ENCODE peak calls at places on chromosomes 1 and 21, in five cellular contexts. E, W, L, D and C are unnamed samples.
A peak's percentile ranks its signal among the peaks of the same experiment; 100 is the strongest.

GRCh38 chr1:67834246-67834877 is 1.1 kb upstream of the GNG12 start:
- DNase-seq in D (no peak), L (no peak), E (no peak), W (no peak), C (no peak)

GRCh38 chr1:174998569-174999215 is 1.1 kb upstream of the CACYBP start:
- DNase-seq in L (peak; percentile 72), W (no peak), D (peak; percentile 47), E (peak; percentile 54), C (peak; percentile 46)

GRCh38 chr1:116488052-116488451 is 82.8 kb downstream of the CD58 start:
- DNase-seq in D (no peak), E (no peak), W (no peak), L (no peak), C (no peak)

GRCh38 chr1:100377590-100378361 is 25.5 kb downstream of the CDC14A start:
- DNase-seq in L (no peak), W (no peak), E (peak; percentile 26), D (no peak), C (no peak)

GRCh38 chr1:88685239-88685604 is 1.1 kb downstream of the PKN2 start:
- DNase-seq in W (no peak), L (no peak), D (no peak), E (no peak), C (peak; percentile 8)

GRCh38 chr1:2966940-2967725 is 54.1 kb upstream of the ACTRT2 start:
- DNase-seq in L (no peak), E (no peak), D (no peak), W (no peak), C (no peak)

GRCh38 chr1:225713281-225713680 is 60.4 kb upstream of the ENAH start:
- DNase-seq in D (no peak), E (no peak), W (no peak), L (peak; percentile 18), C (no peak)

GRCh38 chr1:231072054-231072453 is 32.0 kb upstream of the FAM89A start:
- DNase-seq in D (no peak), L (no peak), W (no peak), E (no peak), C (no peak)

GRCh38 chr1:205473966-205474365 is 18.1 kb upstream of the BLACAT1 start:
- DNase-seq in E (no peak), W (no peak), L (no peak), D (no peak), C (no peak)

GRCh38 chr1:99573431-99574217 is 72.3 kb upstream of the PALMD start:
- DNase-seq in W (no peak), E (no peak), L (no peak), D (no peak), C (no peak)

GRCh38 chr1:159889202-159889601 is 10.8 kb downstream of the CFAP45 start:
- DNase-seq in E (no peak), D (no peak), W (no peak), L (no peak), C (no peak)

GRCh38 chr21:42570841-42571387 is 57.3 kb downstream of the SLC37A1 start:
- DNase-seq in W (no peak), L (no peak), D (no peak), E (no peak), C (no peak)

GRCh38 chr21:27060190-27060589 is 93.3 kb upstream of the ADAMTS5 start:
- DNase-seq in L (no peak), W (no peak), D (no peak), E (no peak), C (no peak)

GRCh38 chr1:244813327-244813726 is 22.1 kb upstream of the COX20 start:
- DNase-seq in W (no peak), E (no peak), L (no peak), D (no peak), C (no peak)

GRCh38 chr1:93614550-93615200 is 67.0 kb downstream of the BCAR3 start:
- DNase-seq in E (no peak), L (peak; percentile 45), W (no peak), D (no peak), C (no peak)

GRCh38 chr1:243420369-243420768 is 164.5 kb downstream of the SDCCAG8 start:
- DNase-seq in E (no peak), W (no peak), D (no peak), L (no peak), C (no peak)

GRCh38 chr1:154422521-154422920 is 17.4 kb downstream of the IL6R start:
- DNase-seq in L (no peak), E (no peak), D (no peak), W (no peak), C (no peak)

GRCh38 chr1:212097360-212097759 is 61.8 kb downstream of the DTL start:
- DNase-seq in E (no peak), W (no peak), L (no peak), D (no peak), C (no peak)

GRCh38 chr1:11484321-11484655 is 5.3 kb downstream of the DISP3 start:
- DNase-seq in W (no peak), E (no peak), D (no peak), L (no peak), C (no peak)

GRCh38 chr21:42063206-42063577 is 7.9 kb upstream of the UMODL1 start:
- DNase-seq in D (no peak), L (no peak), W (no peak), E (peak; percentile 36), C (no peak)

GRCh38 chr1:78279051-78279450 is 211.7 kb upstream of the PTGFR start:
- DNase-seq in L (no peak), D (no peak), W (no peak), E (no peak), C (no peak)

GRCh38 chr1:231407537-231408396 is 14.3 kb downstream of the EGLN1 start:
- DNase-seq in W (no peak), L (no peak), D (no peak), E (no peak), C (no peak)

GRCh38 chr1:11426617-11427016 is 52.3 kb upstream of the DISP3 start:
- DNase-seq in L (no peak), W (no peak), D (no peak), E (no peak), C (no peak)

GRCh38 chr1:15258828-15259588 is 12.0 kb downstream of the FHAD1 start:
- DNase-seq in E (no peak), L (no peak), D (no peak), W (peak; percentile 20), C (no peak)

GRCh38 chr1:206892351-206892984 is 4.8 kb upstream of the IL24 start:
- DNase-seq in D (no peak), E (no peak), L (no peak), W (no peak), C (no peak)

GRCh38 chr1:172870901-172871606 is 179.7 kb downstream of the TNFSF18 start:
- DNase-seq in W (no peak), D (no peak), L (no peak), E (no peak), C (no peak)

GRCh38 chr1:8281843-8282509 is 35.9 kb upstream of the SLC45A1 start:
- DNase-seq in E (no peak), D (no peak), W (no peak), L (peak; percentile 51), C (no peak)

GRCh38 chr1:231612393-231613089 is 14.0 kb upstream of the DISC1 start:
- DNase-seq in D (no peak), W (no peak), L (no peak), E (peak; percentile 49), C (no peak)

GRCh38 chr1:89657886-89658285 is 25.0 kb downstream of the LRRC8C start:
- DNase-seq in W (no peak), L (no peak), D (no peak), E (peak; percentile 76), C (no peak)

GRCh38 chr1:99956755-99957154 is 13.0 kb upstream of the SLC35A3 start:
- DNase-seq in W (no peak), L (peak; percentile 29), E (no peak), D (no peak), C (no peak)

GRCh38 chr1:100308777-100309176 is 42.8 kb downstream of the RTCA start:
- DNase-seq in E (no peak), L (no peak), W (no peak), D (no peak), C (no peak)

GRCh38 chr21:37346841-37347430 is 19.6 kb upstream of the DYRK1A start:
- DNase-seq in W (no peak), D (no peak), L (no peak), E (no peak), C (no peak)

GRCh38 chr1:165896277-165896676 is 68.9 kb downstream of the UCK2 start:
- DNase-seq in E (no peak), W (no peak), L (no peak), D (no peak), C (no peak)

GRCh38 chr1:226602186-226603029 is 53.8 kb downstream of the STUM start:
- DNase-seq in E (no peak), D (no peak), L (no peak), W (no peak), C (no peak)

GRCh38 chr1:9869831-9870251 is 40.2 kb downstream of the CTNNBIP1 start:
- DNase-seq in L (no peak), E (no peak), D (no peak), W (no peak), C (no peak)

GRCh38 chr21:15343066-15343465 is 278.3 kb upstream of the NRIP1 start:
- DNase-seq in L (no peak), W (no peak), D (no peak), E (no peak), C (no peak)
- TF ChIP-seq SUZ12 in L (no peak), W (no peak), D (no peak), E (no peak), C (no peak)

DNA sequence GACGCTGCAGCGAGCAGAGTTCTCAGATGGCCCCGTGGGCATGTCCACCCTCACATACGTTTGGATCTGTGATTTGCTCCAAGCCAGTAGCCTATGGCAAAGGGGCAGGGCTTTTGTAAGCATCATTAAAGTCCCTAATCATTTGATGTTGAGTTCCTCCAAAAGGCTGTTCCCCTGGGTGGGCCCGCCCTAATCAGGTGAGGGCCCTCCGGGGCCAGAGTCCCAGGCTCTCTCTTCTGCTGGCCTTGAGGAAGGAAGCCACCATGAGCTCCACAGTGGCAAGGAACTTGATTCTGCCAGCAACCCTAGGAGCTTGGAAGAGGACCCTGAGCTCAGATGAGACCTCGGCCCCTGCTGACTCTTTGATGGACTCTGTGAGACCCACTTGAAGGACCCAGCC is 25.4 kb upstream of the AJAP1 start:
- DNase-seq in D (no peak), E (no peak), L (no peak), W (no peak), C (no peak)
- TF ChIP-seq SUZ12 in D (no peak), E (no peak), L (no peak), W (no peak), C (no peak)

DNA sequence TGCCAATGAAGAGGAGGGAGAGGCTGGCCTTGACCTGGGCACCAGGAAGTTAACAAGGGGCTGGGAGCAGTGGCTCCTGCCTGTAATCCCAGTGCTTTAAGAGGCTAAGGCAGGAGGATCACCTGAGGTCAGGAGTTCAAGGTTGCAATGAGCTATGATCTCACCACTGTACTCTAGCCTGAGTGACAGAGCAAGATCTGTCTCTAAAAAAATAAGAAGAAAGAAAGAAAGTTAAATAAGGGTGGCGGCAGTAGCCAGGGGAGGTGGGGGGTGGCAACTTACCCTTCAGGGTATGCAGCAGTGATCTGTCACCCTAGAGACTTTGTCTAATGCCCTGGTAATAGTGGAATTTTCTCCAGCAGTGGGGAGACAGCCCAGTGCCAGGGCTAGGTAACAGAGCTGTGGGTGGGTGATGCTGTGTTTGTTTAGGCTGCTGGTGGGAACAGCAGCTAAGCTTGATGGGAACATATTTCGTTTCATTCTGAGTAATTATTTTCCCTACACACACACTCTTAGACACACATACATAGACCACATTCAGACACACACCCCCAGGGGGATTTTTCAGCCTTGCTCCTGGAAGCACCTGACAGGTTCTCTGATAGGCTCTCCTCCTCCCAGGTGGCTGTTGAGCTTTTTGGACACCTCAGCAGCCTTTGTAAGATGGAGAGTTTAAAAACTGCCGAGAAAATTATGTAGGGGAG is 11.3 kb upstream of the SYT6 start:
- DNase-seq in E (peak; percentile 20), W (no peak), L (peak; percentile 4), D (no peak), C (no peak)
- TF ChIP-seq SUZ12 in E (no peak), W (no peak), L (no peak), D (no peak), C (no peak)

GRCh38 chr1:240712014-240712731 is 100.2 kb upstream of the GREM2 start:
- DNase-seq in D (no peak), W (no peak), L (no peak), E (no peak), C (no peak)
- TF ChIP-seq SUZ12 in D (no peak), W (no peak), L (no peak), E (no peak), C (no peak)